ENCODE peak calls at places on chromosomes 12 and 14, in five cellular contexts. One of them, this sample, is unnamed. For H3K4me1, the result is how much of the 10 kb centered on the place peaks cover.

GRCh38 chr14:104933721-104934379 is 9.2 kb downstream of the PLD4 start:
- DNase-seq in kidney: peak
- DNase-seq in Caco-2: no peak
- DNase-seq in transverse colon: no peak
- DNase-seq in psoas muscle: no peak
- DNase-seq in this sample: no peak

GRCh38 chr12:44875954-44876553 is at the start of gene NELL2:
- DNase-seq in kidney: peak
- DNase-seq in Caco-2: peak
- DNase-seq in transverse colon: peak
- DNase-seq in psoas muscle: peak
- DNase-seq in this sample: peak

GRCh38 chr14:100135073-100135472 is 24.4 kb downstream of the DEGS2 start:
- DNase-seq in kidney: no peak
- DNase-seq in Caco-2: no peak
- DNase-seq in transverse colon: no peak
- DNase-seq in psoas muscle: no peak
- DNase-seq in this sample: no peak

GRCh38 chr14:104678346-104678745 is 11.1 kb upstream of the INF2 start:
- DNase-seq in kidney: peak
- DNase-seq in Caco-2: no peak
- DNase-seq in transverse colon: no peak
- DNase-seq in psoas muscle: peak
- DNase-seq in this sample: no peak

GRCh38 chr12:110728628-110729027 is 14.1 kb downstream of the PPP1CC start:
- DNase-seq in kidney: no peak
- DNase-seq in Caco-2: no peak
- DNase-seq in transverse colon: no peak
- DNase-seq in psoas muscle: no peak
- DNase-seq in this sample: no peak

GRCh38 chr14:65035049-65035448 is 48.4 kb downstream of the FNTB start:
- DNase-seq in kidney: peak
- DNase-seq in Caco-2: no peak
- DNase-seq in transverse colon: no peak
- DNase-seq in psoas muscle: peak
- DNase-seq in this sample: peak

GRCh38 chr12:123142948-123143752 is 7.7 kb downstream of the PITPNM2 start:
- DNase-seq in kidney: peak
- DNase-seq in Caco-2: no peak
- DNase-seq in transverse colon: peak
- DNase-seq in psoas muscle: no peak
- DNase-seq in this sample: peak

GRCh38 chr12:56922032-56922431 is 12.2 kb downstream of the SDR9C7 start:
- DNase-seq in kidney: no peak
- DNase-seq in Caco-2: no peak
- DNase-seq in transverse colon: no peak
- DNase-seq in psoas muscle: no peak
- DNase-seq in this sample: no peak

GRCh38 chr12:128905003-128905544 is 51.8 kb downstream of the GLT1D1 start:
- DNase-seq in kidney: no peak
- DNase-seq in Caco-2: no peak
- DNase-seq in transverse colon: no peak
- DNase-seq in psoas muscle: no peak
- DNase-seq in this sample: peak

GRCh38 chr12:19306366-19306765 is 132.9 kb upstream of the AEBP2 start:
- DNase-seq in kidney: no peak
- DNase-seq in Caco-2: no peak
- DNase-seq in transverse colon: no peak
- DNase-seq in psoas muscle: no peak
- DNase-seq in this sample: no peak

GRCh38 chr14:105944632-105945610 is 418.5 kb downstream of the TMEM121 start:
- DNase-seq in kidney: peak
- DNase-seq in Caco-2: peak
- DNase-seq in transverse colon: peak
- DNase-seq in psoas muscle: peak
- DNase-seq in this sample: peak

GRCh38 chr14:100078997-100079561 is 13.9 kb downstream of the EVL start:
- DNase-seq in kidney: no peak
- DNase-seq in Caco-2: peak
- DNase-seq in transverse colon: peak
- DNase-seq in psoas muscle: no peak
- DNase-seq in this sample: no peak

GRCh38 chr14:26622611-26623010 is 24.8 kb upstream of the NOVA1 start:
- DNase-seq in kidney: no peak
- DNase-seq in Caco-2: no peak
- DNase-seq in transverse colon: no peak
- DNase-seq in psoas muscle: no peak
- DNase-seq in this sample: no peak
- H3K4me1 ChIP-seq in kidney: under half
- H3K4me1 ChIP-seq in Caco-2: under half
- H3K4me1 ChIP-seq in transverse colon: under half
- H3K4me1 ChIP-seq in psoas muscle: under half
- H3K4me1 ChIP-seq in this sample: under half

GRCh38 chr14:95523051-95523817 is 6.8 kb upstream of the SYNE3 start:
- DNase-seq in kidney: no peak
- DNase-seq in Caco-2: no peak
- DNase-seq in transverse colon: no peak
- DNase-seq in psoas muscle: no peak
- DNase-seq in this sample: no peak

GRCh38 chr14:95523818-95524448 is 7.5 kb upstream of the SYNE3 start:
- DNase-seq in kidney: no peak
- DNase-seq in Caco-2: peak
- DNase-seq in transverse colon: peak
- DNase-seq in psoas muscle: no peak
- DNase-seq in this sample: peak

GRCh38 chr14:95526483-95527391 is 8.1 kb upstream of the GLRX5 start:
- DNase-seq in kidney: no peak
- DNase-seq in Caco-2: no peak
- DNase-seq in transverse colon: no peak
- DNase-seq in psoas muscle: no peak
- DNase-seq in this sample: no peak

GRCh38 chr14:95525999-95526398 is 8.9 kb upstream of the GLRX5 start:
- DNase-seq in kidney: no peak
- DNase-seq in Caco-2: no peak
- DNase-seq in transverse colon: no peak
- DNase-seq in psoas muscle: no peak
- DNase-seq in this sample: no peak

DNA sequence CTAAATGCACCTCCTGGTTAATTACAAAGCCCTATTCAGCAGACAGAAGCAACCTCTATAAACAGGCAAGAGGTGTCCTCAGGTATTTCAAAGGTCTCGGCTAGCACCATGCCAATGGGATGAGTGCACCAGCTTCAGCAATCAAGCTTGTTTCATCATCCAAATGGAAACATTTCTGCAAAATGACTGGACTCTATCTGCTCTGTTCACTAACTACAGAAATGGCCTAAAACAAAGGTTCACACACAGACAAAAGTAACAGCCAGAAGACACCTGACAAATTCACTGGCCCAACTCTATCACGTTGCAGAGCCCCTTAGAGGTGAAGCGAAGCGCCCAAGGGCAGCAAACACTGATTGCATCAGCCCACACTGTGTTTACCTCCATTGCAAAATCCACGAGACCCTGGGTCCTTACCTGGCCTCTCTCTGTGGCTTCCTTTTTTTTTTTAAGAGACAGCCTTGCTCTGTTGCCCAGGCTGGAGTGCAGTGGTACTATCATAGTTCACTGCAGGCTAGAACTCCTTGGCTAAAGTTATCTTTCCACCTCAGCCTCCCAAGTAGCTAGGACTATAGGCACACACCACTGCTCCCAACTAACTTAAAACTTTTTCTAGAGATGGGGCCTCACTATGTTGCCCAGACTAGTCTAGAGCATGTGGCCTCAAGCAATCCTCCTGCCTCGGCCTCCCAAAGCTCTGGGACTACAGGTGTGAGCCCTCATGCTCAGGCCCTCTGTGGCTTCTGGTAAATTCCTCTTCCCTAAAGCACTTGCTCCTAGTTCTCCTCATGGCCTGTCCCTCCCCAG is 8.5 kb upstream of the SYNE3 start:
- DNase-seq in kidney: no peak
- DNase-seq in Caco-2: peak
- DNase-seq in transverse colon: no peak
- DNase-seq in psoas muscle: no peak
- DNase-seq in this sample: peak
- H3K4me1 ChIP-seq in kidney: under half
- H3K4me1 ChIP-seq in Caco-2: under half
- H3K4me1 ChIP-seq in transverse colon: under half
- H3K4me1 ChIP-seq in psoas muscle: under half
- H3K4me1 ChIP-seq in this sample: under half

GRCh38 chr12:79895804-79896203 is 39.1 kb downstream of the PPP1R12A start:
- DNase-seq in kidney: no peak
- DNase-seq in Caco-2: no peak
- DNase-seq in transverse colon: no peak
- DNase-seq in psoas muscle: no peak
- DNase-seq in this sample: no peak
- H3K4me1 ChIP-seq in kidney: under half
- H3K4me1 ChIP-seq in Caco-2: under half
- H3K4me1 ChIP-seq in transverse colon: under half
- H3K4me1 ChIP-seq in psoas muscle: under half
- H3K4me1 ChIP-seq in this sample: under half

GRCh38 chr12:92596388-92596787 is 106.4 kb upstream of the PLEKHG7 start:
- DNase-seq in kidney: no peak
- DNase-seq in Caco-2: no peak
- DNase-seq in transverse colon: no peak
- DNase-seq in psoas muscle: no peak
- DNase-seq in this sample: no peak
- H3K4me1 ChIP-seq in kidney: under half
- H3K4me1 ChIP-seq in Caco-2: under half
- H3K4me1 ChIP-seq in transverse colon: under half
- H3K4me1 ChIP-seq in psoas muscle: under half
- H3K4me1 ChIP-seq in this sample: under half

GRCh38 chr14:93039649-93040315 is 75.9 kb downstream of the ITPK1 start:
- DNase-seq in kidney: no peak
- DNase-seq in Caco-2: no peak
- DNase-seq in transverse colon: no peak
- DNase-seq in psoas muscle: no peak
- DNase-seq in this sample: no peak
- H3K4me1 ChIP-seq in kidney: under half
- H3K4me1 ChIP-seq in Caco-2: half or more
- H3K4me1 ChIP-seq in transverse colon: half or more
- H3K4me1 ChIP-seq in psoas muscle: under half
- H3K4me1 ChIP-seq in this sample: under half

GRCh38 chr14:68819260-68819691 is 26.4 kb upstream of the ZFP36L1 start:
- DNase-seq in kidney: peak
- DNase-seq in Caco-2: peak
- DNase-seq in transverse colon: peak
- DNase-seq in psoas muscle: no peak
- DNase-seq in this sample: peak

GRCh38 chr14:68820999-68821683 is 28.3 kb upstream of the ZFP36L1 start:
- DNase-seq in kidney: no peak
- DNase-seq in Caco-2: no peak
- DNase-seq in transverse colon: no peak
- DNase-seq in psoas muscle: no peak
- DNase-seq in this sample: peak

GRCh38 chr14:68820119-68820518 is 27.3 kb upstream of the ZFP36L1 start:
- DNase-seq in kidney: no peak
- DNase-seq in Caco-2: no peak
- DNase-seq in transverse colon: no peak
- DNase-seq in psoas muscle: no peak
- DNase-seq in this sample: peak

GRCh38 chr14:68822132-68822651 is 29.3 kb upstream of the ZFP36L1 start:
- DNase-seq in kidney: no peak
- DNase-seq in Caco-2: no peak
- DNase-seq in transverse colon: no peak
- DNase-seq in psoas muscle: no peak
- DNase-seq in this sample: no peak

DNA sequence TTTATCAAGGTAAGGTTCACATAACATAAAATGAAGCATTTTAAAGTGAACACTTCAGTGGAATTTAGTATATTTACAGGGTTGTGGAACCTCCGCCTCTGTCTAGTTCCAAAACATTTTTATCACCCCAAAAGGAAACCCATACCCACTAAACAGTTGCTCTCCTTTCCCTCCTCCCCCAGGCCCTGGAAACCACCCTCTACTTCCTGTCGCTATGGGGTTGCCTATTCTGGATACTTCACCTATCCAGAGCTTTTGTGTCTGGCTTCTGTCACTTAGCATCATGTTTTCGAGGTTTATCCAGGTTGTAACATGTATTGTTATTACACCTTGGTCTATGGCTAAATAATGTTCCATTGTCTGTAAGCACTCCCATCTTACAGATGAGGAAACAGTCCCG is 27.7 kb upstream of the ZFP36L1 start:
- DNase-seq in kidney: no peak
- DNase-seq in Caco-2: no peak
- DNase-seq in transverse colon: no peak
- DNase-seq in psoas muscle: no peak
- DNase-seq in this sample: no peak
- H3K4me1 ChIP-seq in kidney: under half
- H3K4me1 ChIP-seq in Caco-2: under half
- H3K4me1 ChIP-seq in transverse colon: under half
- H3K4me1 ChIP-seq in psoas muscle: under half
- H3K4me1 ChIP-seq in this sample: under half

DNA sequence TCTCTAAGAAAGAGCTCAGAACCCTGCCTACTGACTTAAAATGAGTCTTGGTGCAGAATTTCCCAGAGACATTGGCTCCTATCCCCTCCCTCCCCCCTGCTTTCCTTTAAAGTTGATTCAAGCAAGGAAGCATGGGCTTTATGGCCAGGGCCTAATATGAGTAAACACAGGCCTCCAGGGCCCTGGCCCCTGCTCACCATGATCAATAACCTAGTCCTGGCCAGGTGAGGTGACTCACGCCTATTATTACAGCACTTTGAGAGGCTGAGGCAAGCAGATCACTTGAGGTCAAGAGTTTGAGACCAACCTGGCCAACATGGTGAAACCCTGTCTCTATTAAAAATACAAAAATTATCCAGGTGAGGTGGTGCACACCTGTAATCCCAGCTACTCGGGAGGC is 165.1 kb upstream of the TMCC3 start:
- DNase-seq in kidney: no peak
- DNase-seq in Caco-2: no peak
- DNase-seq in transverse colon: no peak
- DNase-seq in psoas muscle: no peak
- DNase-seq in this sample: no peak
- H3K4me1 ChIP-seq in kidney: under half
- H3K4me1 ChIP-seq in Caco-2: under half
- H3K4me1 ChIP-seq in transverse colon: under half
- H3K4me1 ChIP-seq in psoas muscle: under half
- H3K4me1 ChIP-seq in this sample: under half

GRCh38 chr14:68591786-68592185 is 201.1 kb downstream of the ZFP36L1 start:
- DNase-seq in kidney: no peak
- DNase-seq in Caco-2: no peak
- DNase-seq in transverse colon: no peak
- DNase-seq in psoas muscle: no peak
- DNase-seq in this sample: no peak
- H3K4me1 ChIP-seq in kidney: under half
- H3K4me1 ChIP-seq in Caco-2: under half
- H3K4me1 ChIP-seq in transverse colon: under half
- H3K4me1 ChIP-seq in psoas muscle: under half
- H3K4me1 ChIP-seq in this sample: under half

DNA sequence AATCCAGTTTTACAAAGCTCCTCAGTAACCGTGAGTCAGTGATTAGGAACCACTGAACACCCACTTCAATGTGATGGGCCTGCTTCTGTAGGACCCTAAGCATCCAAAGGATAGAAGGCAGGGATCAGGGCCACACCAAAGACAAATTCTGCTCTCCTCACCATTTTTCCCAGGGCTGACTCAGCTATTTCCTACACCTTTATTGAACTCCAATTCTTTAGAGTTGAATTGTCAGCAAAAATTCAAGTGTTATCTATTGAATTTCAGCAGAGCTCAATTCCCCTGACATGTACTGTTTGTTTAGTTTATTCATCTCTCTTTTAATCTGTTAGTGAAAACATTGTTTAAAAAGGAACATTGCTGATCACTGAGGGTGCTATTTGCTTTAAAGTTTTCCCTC is 457.7 kb upstream of the TMPO start:
- DNase-seq in kidney: no peak
- DNase-seq in Caco-2: no peak
- DNase-seq in transverse colon: no peak
- DNase-seq in psoas muscle: no peak
- DNase-seq in this sample: no peak
- H3K4me1 ChIP-seq in kidney: under half
- H3K4me1 ChIP-seq in Caco-2: under half
- H3K4me1 ChIP-seq in transverse colon: under half
- H3K4me1 ChIP-seq in psoas muscle: under half
- H3K4me1 ChIP-seq in this sample: under half